ENCODE peak calls at places on chromosomes 5 and 9, in five cellular contexts. One of them, this sample, is unnamed. For H3K4me1, the result is how much of the 10 kb centered on the place peaks cover.

GRCh38 chr9:123795336-123795735 is 134.6 kb downstream of the DENND1A start:
- DNase-seq in IMR-90: peak
- DNase-seq in A549: no peak
- DNase-seq in HepG2: no peak
- DNase-seq in K562: no peak
- DNase-seq in this sample: no peak

GRCh38 chr5:131654309-131654708 is 19.3 kb upstream of the RAPGEF6 start:
- DNase-seq in A549: no peak
- DNase-seq in IMR-90: no peak
- DNase-seq in HepG2: no peak
- DNase-seq in K562: no peak
- DNase-seq in this sample: no peak

GRCh38 chr5:39274388-39275085 is 55.2 kb upstream of the FYB1 start:
- DNase-seq in IMR-90: no peak
- DNase-seq in A549: no peak
- DNase-seq in HepG2: no peak
- DNase-seq in K562: no peak
- DNase-seq in this sample: peak

GRCh38 chr5:83972236-83972635 is 251.6 kb upstream of the HAPLN1 start:
- DNase-seq in HepG2: no peak
- DNase-seq in IMR-90: peak
- DNase-seq in A549: no peak
- DNase-seq in K562: no peak
- DNase-seq in this sample: no peak

GRCh38 chr9:131612851-131613250 is 67.5 kb downstream of the PRRT1B start:
- DNase-seq in K562: no peak
- DNase-seq in A549: no peak
- DNase-seq in HepG2: no peak
- DNase-seq in IMR-90: no peak
- DNase-seq in this sample: no peak

GRCh38 chr9:134597041-134597913 is 44.3 kb upstream of the COL5A1 start:
- DNase-seq in K562: no peak
- DNase-seq in IMR-90: peak
- DNase-seq in A549: peak
- DNase-seq in HepG2: no peak
- DNase-seq in this sample: no peak

GRCh38 chr9:116905131-116905724 is 218.1 kb downstream of the TRIM32 start:
- DNase-seq in K562: no peak
- DNase-seq in HepG2: no peak
- DNase-seq in A549: no peak
- DNase-seq in IMR-90: no peak
- DNase-seq in this sample: no peak

GRCh38 chr5:172492097-172492840 is 37.9 kb upstream of the SH3PXD2B start:
- DNase-seq in K562: no peak
- DNase-seq in IMR-90: no peak
- DNase-seq in A549: no peak
- DNase-seq in HepG2: no peak
- DNase-seq in this sample: no peak

GRCh38 chr9:134693011-134693410 is 51.4 kb downstream of the COL5A1 start:
- DNase-seq in A549: no peak
- DNase-seq in HepG2: no peak
- DNase-seq in IMR-90: no peak
- DNase-seq in K562: no peak
- DNase-seq in this sample: no peak

GRCh38 chr5:20572560-20572959 is 584.6 kb upstream of the CDH18 start:
- DNase-seq in K562: no peak
- DNase-seq in A549: peak
- DNase-seq in HepG2: no peak
- DNase-seq in IMR-90: peak
- DNase-seq in this sample: no peak

GRCh38 chr9:137774775-137775386 is 102.7 kb upstream of the CACNA1B start:
- DNase-seq in K562: no peak
- DNase-seq in HepG2: no peak
- DNase-seq in A549: no peak
- DNase-seq in IMR-90: no peak
- DNase-seq in this sample: no peak

GRCh38 chr5:6350277-6351090 is 27.9 kb downstream of the MED10 start:
- DNase-seq in IMR-90: no peak
- DNase-seq in HepG2: no peak
- DNase-seq in K562: no peak
- DNase-seq in A549: no peak
- DNase-seq in this sample: no peak

GRCh38 chr5:119470851-119471451 is 18.7 kb downstream of the HSD17B4 start:
- DNase-seq in IMR-90: peak
- DNase-seq in HepG2: peak
- DNase-seq in K562: peak
- DNase-seq in A549: peak
- DNase-seq in this sample: no peak

GRCh38 chr9:125099816-125100215 is 43.5 kb downstream of the SCAI start:
- DNase-seq in IMR-90: no peak
- DNase-seq in K562: no peak
- DNase-seq in A549: no peak
- DNase-seq in HepG2: no peak
- DNase-seq in this sample: no peak

GRCh38 chr9:104586496-104587180 is 12.6 kb downstream of the OR13C5 start:
- DNase-seq in HepG2: no peak
- DNase-seq in A549: no peak
- DNase-seq in IMR-90: no peak
- DNase-seq in K562: no peak
- DNase-seq in this sample: no peak

GRCh38 chr5:42655982-42656660 is 100.5 kb upstream of the CCDC152 start:
- DNase-seq in K562: no peak
- DNase-seq in A549: no peak
- DNase-seq in IMR-90: no peak
- DNase-seq in HepG2: no peak
- DNase-seq in this sample: no peak

GRCh38 chr9:135920973-135921585 is 13.7 kb upstream of the CAMSAP1 start:
- DNase-seq in K562: no peak
- DNase-seq in HepG2: no peak
- DNase-seq in IMR-90: no peak
- DNase-seq in A549: no peak
- DNase-seq in this sample: no peak

GRCh38 chr9:98598861-98599260 is 109.9 kb downstream of the GABBR2 start:
- DNase-seq in IMR-90: no peak
- DNase-seq in HepG2: no peak
- DNase-seq in A549: no peak
- DNase-seq in K562: no peak
- DNase-seq in this sample: no peak

GRCh38 chr9:83449166-83449565 is 89.0 kb downstream of the FRMD3 start:
- DNase-seq in IMR-90: no peak
- DNase-seq in K562: no peak
- DNase-seq in HepG2: no peak
- DNase-seq in A549: no peak
- DNase-seq in this sample: no peak

GRCh38 chr9:116933251-116933650 is 246.1 kb downstream of the TRIM32 start:
- DNase-seq in K562: no peak
- DNase-seq in A549: no peak
- DNase-seq in HepG2: no peak
- DNase-seq in IMR-90: no peak
- DNase-seq in this sample: no peak

GRCh38 chr9:113501129-113501686 is 37.7 kb downstream of the RGS3 start:
- DNase-seq in A549: no peak
- DNase-seq in IMR-90: no peak
- DNase-seq in HepG2: no peak
- DNase-seq in K562: no peak
- DNase-seq in this sample: no peak

GRCh38 chr5:158317507-158317906 is 458.6 kb upstream of the CLINT1 start:
- DNase-seq in HepG2: no peak
- DNase-seq in IMR-90: no peak
- DNase-seq in K562: no peak
- DNase-seq in A549: no peak
- DNase-seq in this sample: no peak

GRCh38 chr9:89924611-89925010 is 319.8 kb downstream of the GADD45G start:
- DNase-seq in IMR-90: no peak
- DNase-seq in HepG2: no peak
- DNase-seq in K562: no peak
- DNase-seq in A549: no peak
- DNase-seq in this sample: no peak

GRCh38 chr5:65142511-65143011 is 339.2 kb downstream of the ADAMTS6 start:
- DNase-seq in A549: peak
- DNase-seq in IMR-90: peak
- DNase-seq in HepG2: no peak
- DNase-seq in K562: no peak
- DNase-seq in this sample: no peak

GRCh38 chr9:136964171-136964689 is 12.2 kb downstream of the LCN12 start:
- DNase-seq in K562: peak
- DNase-seq in A549: no peak
- DNase-seq in HepG2: no peak
- DNase-seq in IMR-90: no peak
- DNase-seq in this sample: no peak

GRCh38 chr9:136856078-136856474 is 3.9 kb downstream of the MAMDC4 start:
- DNase-seq in K562: no peak
- DNase-seq in A549: no peak
- DNase-seq in HepG2: no peak
- DNase-seq in IMR-90: no peak
- DNase-seq in this sample: no peak

GRCh38 chr5:54646285-54647101 is 128.9 kb downstream of the SNX18 start:
- DNase-seq in IMR-90: peak
- DNase-seq in K562: no peak
- DNase-seq in HepG2: no peak
- DNase-seq in A549: peak
- DNase-seq in this sample: peak

GRCh38 chr9:27791311-27791710 is 218.0 kb upstream of the C9orf72 start:
- DNase-seq in A549: no peak
- DNase-seq in IMR-90: no peak
- DNase-seq in K562: no peak
- DNase-seq in HepG2: no peak
- DNase-seq in this sample: no peak

GRCh38 chr5:60844429-60844890 is 391 bp upstream of the ELOVL7 start:
- DNase-seq in A549: no peak
- DNase-seq in K562: no peak
- DNase-seq in HepG2: peak
- DNase-seq in IMR-90: peak
- DNase-seq in this sample: no peak

GRCh38 chr9:128316421-128316820 is 5.8 kb downstream of the TRUB2 start:
- DNase-seq in HepG2: no peak
- DNase-seq in IMR-90: no peak
- DNase-seq in K562: no peak
- DNase-seq in A549: no peak
- DNase-seq in this sample: no peak

GRCh38 chr9:127714916-127715442 is 484 bp downstream of the PTRH1 start:
- DNase-seq in IMR-90: no peak
- DNase-seq in A549: no peak
- DNase-seq in HepG2: no peak
- DNase-seq in K562: peak
- DNase-seq in this sample: no peak

GRCh38 chr5:136023935-136024645 is 4.7 kb upstream of the TGFBI start:
- DNase-seq in HepG2: no peak
- DNase-seq in K562: no peak
- DNase-seq in A549: no peak
- DNase-seq in IMR-90: peak
- DNase-seq in this sample: no peak

GRCh38 chr5:180402716-180403115 is 49.6 kb upstream of the GFPT2 start:
- DNase-seq in K562: no peak
- DNase-seq in IMR-90: no peak
- DNase-seq in A549: no peak
- DNase-seq in HepG2: no peak
- DNase-seq in this sample: no peak
- TF ChIP-seq SMC3 in K562: no peak
- TF ChIP-seq SMC3 in IMR-90: no peak
- TF ChIP-seq SMC3 in A549: no peak
- TF ChIP-seq SMC3 in HepG2: no peak
- TF ChIP-seq SMC3 in this sample: no peak

GRCh38 chr9:68530618-68531017 is 10.1 kb downstream of the TMEM252 start:
- DNase-seq in HepG2: peak
- DNase-seq in A549: peak
- DNase-seq in IMR-90: peak
- DNase-seq in K562: no peak
- DNase-seq in this sample: no peak
- H3K4me1 ChIP-seq in HepG2: under half
- H3K4me1 ChIP-seq in A549: under half
- H3K4me1 ChIP-seq in IMR-90: under half
- H3K4me1 ChIP-seq in K562: under half
- H3K4me1 ChIP-seq in this sample: under half

GRCh38 chr5:150121448-150122157 is 34.0 kb downstream of the PDGFRB start:
- DNase-seq in IMR-90: no peak
- DNase-seq in HepG2: no peak
- DNase-seq in A549: no peak
- DNase-seq in K562: no peak
- DNase-seq in this sample: no peak
- TF ChIP-seq SMC3 in IMR-90: no peak
- TF ChIP-seq SMC3 in HepG2: no peak
- TF ChIP-seq SMC3 in A549: no peak
- TF ChIP-seq SMC3 in K562: no peak
- TF ChIP-seq SMC3 in this sample: no peak

GRCh38 chr5:112917453-112918005 is 4.5 kb downstream of the REEP5 start:
- DNase-seq in IMR-90: peak
- DNase-seq in K562: peak
- DNase-seq in A549: peak
- DNase-seq in HepG2: peak
- DNase-seq in this sample: no peak
- H3K4me1 ChIP-seq in IMR-90: under half
- H3K4me1 ChIP-seq in K562: under half
- H3K4me1 ChIP-seq in A549: under half
- H3K4me1 ChIP-seq in HepG2: half or more
- H3K4me1 ChIP-seq in this sample: under half

GRCh38 chr9:72509053-72509452 is 12.4 kb upstream of the TMC1 start:
- DNase-seq in A549: no peak
- DNase-seq in K562: no peak
- DNase-seq in IMR-90: peak
- DNase-seq in HepG2: no peak
- DNase-seq in this sample: no peak
- TF ChIP-seq SMC3 in A549: no peak
- TF ChIP-seq SMC3 in K562: no peak
- TF ChIP-seq SMC3 in IMR-90: no peak
- TF ChIP-seq SMC3 in HepG2: no peak
- TF ChIP-seq SMC3 in this sample: no peak

GRCh38 chr9:108477538-108478006 is 378.2 kb downstream of the ACTL7B start:
- DNase-seq in IMR-90: peak
- DNase-seq in A549: peak
- DNase-seq in K562: no peak
- DNase-seq in HepG2: peak
- DNase-seq in this sample: no peak
- H3K4me1 ChIP-seq in IMR-90: under half
- H3K4me1 ChIP-seq in A549: half or more
- H3K4me1 ChIP-seq in K562: under half
- H3K4me1 ChIP-seq in HepG2: under half
- H3K4me1 ChIP-seq in this sample: under half

GRCh38 chr5:50320131-50320749 is 120.8 kb downstream of the EMB start:
- DNase-seq in A549: no peak
- DNase-seq in HepG2: no peak
- DNase-seq in K562: no peak
- DNase-seq in IMR-90: no peak
- DNase-seq in this sample: no peak
- TF ChIP-seq SMC3 in A549: peak
- TF ChIP-seq SMC3 in HepG2: no peak
- TF ChIP-seq SMC3 in K562: no peak
- TF ChIP-seq SMC3 in IMR-90: no peak
- TF ChIP-seq SMC3 in this sample: no peak

GRCh38 chr9:121357011-121357410 is 13.0 kb downstream of the STOM start:
- DNase-seq in K562: no peak
- DNase-seq in A549: no peak
- DNase-seq in HepG2: no peak
- DNase-seq in IMR-90: no peak
- DNase-seq in this sample: no peak
- H3K4me1 ChIP-seq in K562: under half
- H3K4me1 ChIP-seq in A549: half or more
- H3K4me1 ChIP-seq in HepG2: under half
- H3K4me1 ChIP-seq in IMR-90: under half
- H3K4me1 ChIP-seq in this sample: under half